ENCODE peak calls at places on chromosomes 4 and X, in four cellular contexts. N, C, H and J are unnamed samples.

GRCh38 chr4:152165146-152165545 is 370.7 kb downstream of the FBXW7 start:
- DNase-seq in C (no peak), N (no peak), H (peak; percentile 10), J (no peak)

GRCh38 chr4:101141230-101141629 is 206.1 kb downstream of the PPP3CA start:
- DNase-seq in N (no peak), H (no peak), C (no peak), J (no peak)

GRCh38 chr4:27318740-27319139 is 458.1 kb downstream of the STIM2 start:
- DNase-seq in H (peak; percentile 54), N (no peak), C (no peak), J (no peak)

GRCh38 chr4:38519671-38520070 is 144.3 kb upstream of the KLF3 start:
- DNase-seq in N (no peak), C (no peak), H (no peak), J (no peak)

GRCh38 chr4:102869569-102870227 is 906 bp downstream of the CISD2 start:
- DNase-seq in C (no peak), H (no peak), N (no peak), J (no peak)

GRCh38 chr4:156858071-156858470 is 113.5 kb downstream of the PDGFC start:
- DNase-seq in C (no peak), H (no peak), N (no peak), J (no peak)

GRCh38 chr4:8085491-8086479 is 72.8 kb downstream of the ABLIM2 start:
- DNase-seq in C (no peak), H (no peak), N (no peak), J (no peak)

GRCh38 chr4:124863039-124863545 is 150.6 kb upstream of the ANKRD50 start:
- DNase-seq in H (no peak), N (no peak), C (no peak), J (no peak)

GRCh38 chr4:157804986-157805385 is 367.8 kb downstream of the GASK1B start:
- DNase-seq in H (peak; percentile 23), N (no peak), C (no peak), J (no peak)

GRCh38 chr4:149264093-149264733 is 551.4 kb downstream of the IQCM start:
- DNase-seq in H (peak; percentile 61), N (peak; percentile 5), C (no peak), J (peak; percentile 5)

GRCh38 chr4:44493924-44494323 is 45.3 kb upstream of the KCTD8 start:
- DNase-seq in H (peak; percentile 49), N (no peak), C (no peak), J (no peak)

GRCh38 chr4:7964890-7965662 is 25.4 kb upstream of the AFAP1 start:
- DNase-seq in N (peak; percentile 68), H (peak; percentile 44), C (no peak), J (no peak)

GRCh38 chr4:133148690-133149363 is at the start of gene PCDH10:
- DNase-seq in N (peak; percentile 86), C (peak; percentile 60), H (peak; percentile 85), J (peak; percentile 34)

GRCh38 chr4:18388029-18388428 is 366.5 kb upstream of the LCORL start:
- DNase-seq in C (no peak), H (no peak), N (no peak), J (no peak)

GRCh38 chr4:2940267-2941137 is 22.7 kb downstream of the NOP14 start:
- DNase-seq in H (no peak), N (no peak), C (no peak), J (no peak)

GRCh38 chrX:97751735-97752134 is 868.0 kb downstream of the RPA4 start:
- DNase-seq in H (peak; percentile 17), C (no peak), N (no peak), J (no peak)

GRCh38 chrX:132214518-132214917 is 4.7 kb downstream of the RAP2C start:
- DNase-seq in H (no peak), C (no peak), N (no peak), J (no peak)

GRCh38 chrX:1422135-1422465 is 30.2 kb upstream of the SLC25A6 start:
- DNase-seq in H (no peak), N (no peak), C (no peak), J (no peak)

GRCh38 chr4:100061835-100062234 is 111.8 kb upstream of the H2AZ1 start:
- DNase-seq in C (no peak), H (peak; percentile 58), N (no peak), J (no peak)

GRCh38 chrX:152872522-152872921 is 25.3 kb upstream of the ZNF185 start:
- DNase-seq in C (no peak), H (no peak), N (no peak), J (no peak)

GRCh38 chr4:55078987-55079386 is 46.4 kb downstream of the KDR start:
- DNase-seq in H (peak; percentile 64), C (no peak), N (peak; percentile 6), J (no peak)

GRCh38 chrX:51860679-51861078 is 32.7 kb upstream of the MAGED1 start:
- DNase-seq in C (no peak), N (peak; percentile 3), H (peak; percentile 60), J (no peak)

GRCh38 chr4:62528874-62529273 is 1328.7 kb downstream of the ADGRL3 start:
- DNase-seq in H (peak; percentile 33), N (no peak), C (no peak), J (no peak)

GRCh38 chrX:55340896-55341433 is 76.2 kb upstream of the PAGE3 start:
- DNase-seq in N (no peak), C (no peak), H (no peak), J (no peak)

GRCh38 chrX:14412686-14413085 is 116.7 kb upstream of the GLRA2 start:
- DNase-seq in H (no peak), N (no peak), C (no peak), J (no peak)

GRCh38 chr4:185933078-185933581 is 121.1 kb upstream of the SORBS2 start:
- DNase-seq in N (no peak), H (peak; percentile 28), C (no peak), J (peak; percentile 56)

GRCh38 chr4:67152976-67153375 is 392.3 kb downstream of the CENPC start:
- DNase-seq in H (peak; percentile 44), N (no peak), C (no peak), J (no peak)

GRCh38 chr4:72858328-72858727 is 211.2 kb downstream of the COX18 start:
- DNase-seq in H (peak; percentile 79), C (no peak), N (no peak), J (peak; percentile 17)

GRCh38 chrX:5876984-5877655 is 351.5 kb downstream of the NLGN4X start:
- DNase-seq in N (no peak), H (peak; percentile 47), C (no peak), J (no peak)

GRCh38 chr4:74418063-74418670 is 26.8 kb upstream of the AREG start:
- DNase-seq in N (no peak), H (peak; percentile 88), C (no peak), J (peak; percentile 29)

GRCh38 chr4:155025762-155026457 is 182.5 kb upstream of the NPY2R start:
- DNase-seq in N (peak; percentile 10), H (peak; percentile 79), C (peak; percentile 25), J (no peak)

GRCh38 chrX:78997870-78998558 is 52.8 kb downstream of the P2RY10 start:
- DNase-seq in C (peak; percentile 19), H (no peak), N (no peak), J (no peak)

GRCh38 chrX:12319012-12319519 is 180.8 kb downstream of the FRMPD4 start:
- DNase-seq in N (no peak), C (no peak), H (peak; percentile 32), J (no peak)

GRCh38 chr4:139940600-139940999 is 213.4 kb downstream of the MAML3 start:
- DNase-seq in N (no peak), C (no peak), H (no peak), J (no peak)

GRCh38 chr4:168999836-169000235 is 10.2 kb downstream of the CBR4 start:
- DNase-seq in H (no peak), N (no peak), C (no peak), J (no peak)

GRCh38 chrX:41452565-41452964 is 5.4 kb downstream of the NYX start:
- DNase-seq in H (no peak), N (no peak), C (no peak), J (no peak)

GRCh38 chrX:41452972-41453371 is 5.8 kb downstream of the NYX start:
- DNase-seq in H (no peak), C (no peak), N (no peak), J (no peak)

GRCh38 chrX:41459714-41460113 is 12.6 kb downstream of the NYX start:
- DNase-seq in H (peak; percentile 24), C (no peak), N (no peak), J (no peak)

GRCh38 chrX:41457618-41458192 is 10.6 kb downstream of the NYX start:
- DNase-seq in N (no peak), C (no peak), H (peak; percentile 6), J (no peak)
- TF ChIP-seq CTCF in N (no peak), C (peak; percentile 19), H (peak; percentile 48), J (no peak)

GRCh38 chr4:177047070-177047850 is 254.5 kb upstream of the VEGFC start:
- DNase-seq in H (peak; percentile 78), C (no peak), N (peak; percentile 18), J (peak; percentile 16)

GRCh38 chr4:177052211-177052725 is 257.4 kb upstream of the NEIL3 start:
- DNase-seq in N (no peak), C (no peak), H (no peak), J (no peak)

GRCh38 chr4:177047851-177048174 is 255.1 kb upstream of the VEGFC start:
- DNase-seq in C (no peak), N (no peak), H (peak; percentile 54), J (no peak)

GRCh38 chr4:177057191-177057590 is 252.5 kb upstream of the NEIL3 start:
- DNase-seq in N (no peak), H (no peak), C (no peak), J (no peak)

DNA sequence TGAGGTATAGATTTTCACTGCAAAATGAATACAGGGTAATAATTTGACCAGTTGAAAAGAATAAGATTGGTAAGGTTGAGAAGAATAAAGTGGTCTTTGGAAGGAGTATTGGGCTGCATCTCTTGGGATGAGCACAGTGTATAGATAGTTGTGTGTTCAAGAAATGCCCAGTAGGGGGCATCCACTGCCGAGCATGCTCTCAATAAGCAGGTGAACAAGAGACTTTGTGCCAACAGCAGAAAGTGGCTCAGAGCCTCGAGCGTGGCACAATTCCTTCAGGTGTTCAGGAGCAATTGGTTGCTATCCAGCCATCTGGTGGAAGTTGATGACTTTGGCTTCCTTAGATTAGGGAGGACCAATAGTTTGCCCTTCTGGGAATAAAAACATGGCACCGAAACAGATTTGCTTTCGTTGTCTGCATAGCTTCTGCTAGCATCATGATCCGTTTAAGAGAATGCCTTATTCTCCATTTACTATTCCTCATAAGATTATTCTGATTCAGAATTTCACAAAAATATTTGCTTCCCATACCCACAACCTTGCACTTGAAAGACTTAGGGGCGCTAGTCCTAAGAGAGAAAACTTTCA is 258.1 kb upstream of the NEIL3 start:
- DNase-seq in N (no peak), H (peak; percentile 63), C (no peak), J (no peak)
- TF ChIP-seq CTCF in N (peak; percentile 18), H (peak; percentile 57), C (peak; percentile 72), J (no peak)

GRCh38 chrX:30654989-30655607 is 1.9 kb downstream of the GK start:
- DNase-seq in H (peak; percentile 73), C (no peak), N (no peak), J (no peak)

GRCh38 chrX:30657542-30658238 is 4.5 kb downstream of the GK start:
- DNase-seq in H (peak; percentile 76), N (no peak), C (no peak), J (no peak)

GRCh38 chrX:30649859-30650258 is 3.4 kb upstream of the GK start:
- DNase-seq in N (no peak), H (peak; percentile 33), C (peak; percentile 25), J (no peak)

GRCh38 chrX:30653415-30654131 is at the start of gene GK:
- DNase-seq in H (peak; percentile 23), N (peak; percentile 4), C (peak; percentile 62), J (no peak)

GRCh38 chrX:30652527-30653414 is 452 bp upstream of the GK start:
- DNase-seq in C (peak; percentile 95), N (peak; percentile 92), H (peak; percentile 87), J (no peak)
- TF ChIP-seq CTCF in C (no peak), N (no peak), H (no peak), J (no peak)

GRCh38 chrX:39438603-39439602 is 637.6 kb downstream of the MID1IP1 start:
- DNase-seq in H (no peak), C (no peak), N (no peak), J (no peak)
- TF ChIP-seq CTCF in H (no peak), C (no peak), N (no peak), J (no peak)